ENCODE peak calls at places on chromosomes 16 and 17, in six cellular contexts. One of them, this sample, is unnamed.

GRCh38 chr17:15444805-15445204 is 22.6 kb downstream of the CDRT4 start:
- DNase-seq in BE2C: peak
- DNase-seq in fibroblast of the aortic adventitia: no peak
- DNase-seq in amygdala: no peak
- DNase-seq in stimulated activated CD4-positive, alpha-beta T cell treated with anti-CD3 and anti-CD28 coated beads, Interleukin-2, amount 100 ng/mL, for 24 hours: no peak
- DNase-seq in Calu3: no peak
- DNase-seq in this sample: no peak

GRCh38 chr16:73058616-73059409 is 10.9 kb upstream of the ZFHX3 start:
- DNase-seq in BE2C: peak
- DNase-seq in fibroblast of the aortic adventitia: peak
- DNase-seq in amygdala: peak
- DNase-seq in stimulated activated CD4-positive, alpha-beta T cell treated with anti-CD3 and anti-CD28 coated beads, Interleukin-2, amount 100 ng/mL, for 24 hours: no peak
- DNase-seq in Calu3: no peak
- DNase-seq in this sample: peak

GRCh38 chr16:74107795-74108610 is 188.6 kb upstream of the PSMD7 start:
- DNase-seq in BE2C: peak
- DNase-seq in fibroblast of the aortic adventitia: no peak
- DNase-seq in amygdala: no peak
- DNase-seq in stimulated activated CD4-positive, alpha-beta T cell treated with anti-CD3 and anti-CD28 coated beads, Interleukin-2, amount 100 ng/mL, for 24 hours: peak
- DNase-seq in Calu3: peak
- DNase-seq in this sample: no peak

GRCh38 chr17:57515662-57516211 is 229.4 kb downstream of the CCDC182 start:
- DNase-seq in BE2C: no peak
- DNase-seq in fibroblast of the aortic adventitia: peak
- DNase-seq in amygdala: no peak
- DNase-seq in stimulated activated CD4-positive, alpha-beta T cell treated with anti-CD3 and anti-CD28 coated beads, Interleukin-2, amount 100 ng/mL, for 24 hours: no peak
- DNase-seq in Calu3: no peak
- DNase-seq in this sample: no peak

GRCh38 chr16:11977206-11978041 is 890 bp downstream of the SNX29 start:
- DNase-seq in BE2C: no peak
- DNase-seq in fibroblast of the aortic adventitia: peak
- DNase-seq in amygdala: no peak
- DNase-seq in stimulated activated CD4-positive, alpha-beta T cell treated with anti-CD3 and anti-CD28 coated beads, Interleukin-2, amount 100 ng/mL, for 24 hours: no peak
- DNase-seq in Calu3: no peak
- DNase-seq in this sample: no peak

GRCh38 chr16:63361032-63361624 is 1324.9 kb upstream of the CDH8 start:
- DNase-seq in BE2C: peak
- DNase-seq in fibroblast of the aortic adventitia: peak
- DNase-seq in amygdala: peak
- DNase-seq in stimulated activated CD4-positive, alpha-beta T cell treated with anti-CD3 and anti-CD28 coated beads, Interleukin-2, amount 100 ng/mL, for 24 hours: no peak
- DNase-seq in Calu3: peak
- DNase-seq in this sample: no peak

GRCh38 chr17:31915456-31916100 is 14.1 kb upstream of the UTP6 start:
- DNase-seq in BE2C: no peak
- DNase-seq in fibroblast of the aortic adventitia: peak
- DNase-seq in amygdala: no peak
- DNase-seq in stimulated activated CD4-positive, alpha-beta T cell treated with anti-CD3 and anti-CD28 coated beads, Interleukin-2, amount 100 ng/mL, for 24 hours: no peak
- DNase-seq in Calu3: no peak
- DNase-seq in this sample: no peak

GRCh38 chr17:78716814-78717393 is 65.2 kb downstream of the CYTH1 start:
- DNase-seq in BE2C: peak
- DNase-seq in fibroblast of the aortic adventitia: peak
- DNase-seq in amygdala: peak
- DNase-seq in stimulated activated CD4-positive, alpha-beta T cell treated with anti-CD3 and anti-CD28 coated beads, Interleukin-2, amount 100 ng/mL, for 24 hours: peak
- DNase-seq in Calu3: peak
- DNase-seq in this sample: peak

GRCh38 chr16:27429981-27430441 is 28.0 kb downstream of the IL21R start:
- DNase-seq in BE2C: no peak
- DNase-seq in fibroblast of the aortic adventitia: no peak
- DNase-seq in amygdala: no peak
- DNase-seq in stimulated activated CD4-positive, alpha-beta T cell treated with anti-CD3 and anti-CD28 coated beads, Interleukin-2, amount 100 ng/mL, for 24 hours: peak
- DNase-seq in Calu3: no peak
- DNase-seq in this sample: no peak

GRCh38 chr16:84836234-84836647 is 16.5 kb downstream of the CRISPLD2 start:
- DNase-seq in BE2C: no peak
- DNase-seq in fibroblast of the aortic adventitia: peak
- DNase-seq in amygdala: peak
- DNase-seq in stimulated activated CD4-positive, alpha-beta T cell treated with anti-CD3 and anti-CD28 coated beads, Interleukin-2, amount 100 ng/mL, for 24 hours: no peak
- DNase-seq in Calu3: no peak
- DNase-seq in this sample: peak

GRCh38 chr17:70313450-70313849 is 144.1 kb downstream of the KCNJ2 start:
- DNase-seq in BE2C: no peak
- DNase-seq in fibroblast of the aortic adventitia: no peak
- DNase-seq in amygdala: no peak
- DNase-seq in stimulated activated CD4-positive, alpha-beta T cell treated with anti-CD3 and anti-CD28 coated beads, Interleukin-2, amount 100 ng/mL, for 24 hours: no peak
- DNase-seq in Calu3: no peak
- DNase-seq in this sample: no peak

GRCh38 chr17:66716236-66717026 is 118.5 kb upstream of the CACNG5 start:
- DNase-seq in BE2C: peak
- DNase-seq in fibroblast of the aortic adventitia: peak
- DNase-seq in amygdala: peak
- DNase-seq in stimulated activated CD4-positive, alpha-beta T cell treated with anti-CD3 and anti-CD28 coated beads, Interleukin-2, amount 100 ng/mL, for 24 hours: no peak
- DNase-seq in Calu3: no peak
- DNase-seq in this sample: no peak

GRCh38 chr16:64991011-64991410 is 130.9 kb downstream of the CDH11 start:
- DNase-seq in BE2C: no peak
- DNase-seq in fibroblast of the aortic adventitia: no peak
- DNase-seq in amygdala: no peak
- DNase-seq in stimulated activated CD4-positive, alpha-beta T cell treated with anti-CD3 and anti-CD28 coated beads, Interleukin-2, amount 100 ng/mL, for 24 hours: no peak
- DNase-seq in Calu3: no peak
- DNase-seq in this sample: no peak

GRCh38 chr17:2687074-2687418 is 24.5 kb downstream of the CLUH start:
- DNase-seq in BE2C: no peak
- DNase-seq in fibroblast of the aortic adventitia: no peak
- DNase-seq in amygdala: no peak
- DNase-seq in stimulated activated CD4-positive, alpha-beta T cell treated with anti-CD3 and anti-CD28 coated beads, Interleukin-2, amount 100 ng/mL, for 24 hours: no peak
- DNase-seq in Calu3: no peak
- DNase-seq in this sample: no peak

GRCh38 chr16:5854027-5854426 is 756.4 kb upstream of the EEF2KMT start:
- DNase-seq in BE2C: no peak
- DNase-seq in fibroblast of the aortic adventitia: no peak
- DNase-seq in amygdala: no peak
- DNase-seq in stimulated activated CD4-positive, alpha-beta T cell treated with anti-CD3 and anti-CD28 coated beads, Interleukin-2, amount 100 ng/mL, for 24 hours: no peak
- DNase-seq in Calu3: no peak
- DNase-seq in this sample: no peak

GRCh38 chr17:10316986-10317834 is 55.6 kb downstream of the MYH13 start:
- DNase-seq in BE2C: peak
- DNase-seq in fibroblast of the aortic adventitia: peak
- DNase-seq in amygdala: peak
- DNase-seq in stimulated activated CD4-positive, alpha-beta T cell treated with anti-CD3 and anti-CD28 coated beads, Interleukin-2, amount 100 ng/mL, for 24 hours: peak
- DNase-seq in Calu3: no peak
- DNase-seq in this sample: peak

GRCh38 chr17:81959362-81960129 is 1.4 kb downstream of the NOTUM start:
- DNase-seq in BE2C: peak
- DNase-seq in fibroblast of the aortic adventitia: peak
- DNase-seq in amygdala: peak
- DNase-seq in stimulated activated CD4-positive, alpha-beta T cell treated with anti-CD3 and anti-CD28 coated beads, Interleukin-2, amount 100 ng/mL, for 24 hours: peak
- DNase-seq in Calu3: peak
- DNase-seq in this sample: peak

GRCh38 chr16:59463776-59464175 is 729.7 kb upstream of the GOT2 start:
- DNase-seq in BE2C: no peak
- DNase-seq in fibroblast of the aortic adventitia: no peak
- DNase-seq in amygdala: no peak
- DNase-seq in stimulated activated CD4-positive, alpha-beta T cell treated with anti-CD3 and anti-CD28 coated beads, Interleukin-2, amount 100 ng/mL, for 24 hours: no peak
- DNase-seq in Calu3: no peak
- DNase-seq in this sample: no peak